ENCODE peak calls at places on chromosome X, in seven cellular contexts. One of them, this sample, is unnamed.

GRCh38 chrX:109872021-109872730 is 130.7 kb upstream of the TMEM164 start:
- DNase-seq in retinal pigment epithelial cell: no peak
- DNase-seq in fibroblast of lung: peak
- DNase-seq in endothelial cell: no peak
- DNase-seq in AG10803: peak
- DNase-seq in stomach: no peak
- DNase-seq in tibial nerve: no peak
- DNase-seq in this sample: no peak

GRCh38 chrX:143788265-143788664 is 67.7 kb upstream of the SPANXN2 start:
- DNase-seq in retinal pigment epithelial cell: no peak
- DNase-seq in fibroblast of lung: peak
- DNase-seq in endothelial cell: no peak
- DNase-seq in AG10803: peak
- DNase-seq in stomach: no peak
- DNase-seq in tibial nerve: no peak
- DNase-seq in this sample: no peak

GRCh38 chrX:121781991-121782390 is 734.6 kb downstream of the GLUD2 start:
- DNase-seq in retinal pigment epithelial cell: no peak
- DNase-seq in fibroblast of lung: no peak
- DNase-seq in endothelial cell: no peak
- DNase-seq in AG10803: no peak
- DNase-seq in stomach: no peak
- DNase-seq in tibial nerve: no peak
- DNase-seq in this sample: no peak

GRCh38 chrX:15436220-15436619 is 52.0 kb upstream of the VEGFD start:
- DNase-seq in retinal pigment epithelial cell: no peak
- DNase-seq in fibroblast of lung: no peak
- DNase-seq in endothelial cell: no peak
- DNase-seq in AG10803: peak
- DNase-seq in stomach: no peak
- DNase-seq in tibial nerve: no peak
- DNase-seq in this sample: no peak

GRCh38 chrX:103215768-103216085 is 819 bp downstream of the BEX4 start:
- DNase-seq in retinal pigment epithelial cell: no peak
- DNase-seq in fibroblast of lung: no peak
- DNase-seq in endothelial cell: no peak
- DNase-seq in AG10803: no peak
- DNase-seq in stomach: no peak
- DNase-seq in tibial nerve: no peak
- DNase-seq in this sample: no peak

GRCh38 chrX:103656623-103657022 is 27.8 kb downstream of the TCEAL1 start:
- DNase-seq in retinal pigment epithelial cell: peak
- DNase-seq in fibroblast of lung: peak
- DNase-seq in endothelial cell: no peak
- DNase-seq in AG10803: peak
- DNase-seq in stomach: no peak
- DNase-seq in tibial nerve: no peak
- DNase-seq in this sample: no peak

GRCh38 chrX:85573801-85574200 is 194.3 kb upstream of the POF1B start:
- DNase-seq in retinal pigment epithelial cell: no peak
- DNase-seq in fibroblast of lung: no peak
- DNase-seq in endothelial cell: no peak
- DNase-seq in AG10803: no peak
- DNase-seq in stomach: no peak
- DNase-seq in tibial nerve: no peak
- DNase-seq in this sample: no peak

GRCh38 chrX:27463187-27463586 is at the start of gene PPP4R3C:
- DNase-seq in retinal pigment epithelial cell: no peak
- DNase-seq in fibroblast of lung: no peak
- DNase-seq in endothelial cell: no peak
- DNase-seq in AG10803: no peak
- DNase-seq in stomach: no peak
- DNase-seq in tibial nerve: no peak
- DNase-seq in this sample: no peak

GRCh38 chrX:22366166-22366702 is 93.5 kb downstream of the CBLL2 start:
- DNase-seq in retinal pigment epithelial cell: no peak
- DNase-seq in fibroblast of lung: peak
- DNase-seq in endothelial cell: no peak
- DNase-seq in AG10803: peak
- DNase-seq in stomach: no peak
- DNase-seq in tibial nerve: no peak
- DNase-seq in this sample: no peak

GRCh38 chrX:40964008-40964407 is 121.2 kb upstream of the USP9X start:
- DNase-seq in retinal pigment epithelial cell: no peak
- DNase-seq in fibroblast of lung: peak
- DNase-seq in endothelial cell: no peak
- DNase-seq in AG10803: no peak
- DNase-seq in stomach: no peak
- DNase-seq in tibial nerve: no peak
- DNase-seq in this sample: no peak

GRCh38 chrX:29902004-29902403 is 313.4 kb upstream of the MAGEB2 start:
- DNase-seq in retinal pigment epithelial cell: no peak
- DNase-seq in fibroblast of lung: no peak
- DNase-seq in endothelial cell: no peak
- DNase-seq in AG10803: no peak
- DNase-seq in stomach: no peak
- DNase-seq in tibial nerve: no peak
- DNase-seq in this sample: no peak

GRCh38 chrX:17744896-17745523 is 7.7 kb downstream of the SCML1 start:
- DNase-seq in retinal pigment epithelial cell: no peak
- DNase-seq in fibroblast of lung: no peak
- DNase-seq in endothelial cell: no peak
- DNase-seq in AG10803: no peak
- DNase-seq in stomach: no peak
- DNase-seq in tibial nerve: no peak
- DNase-seq in this sample: no peak

GRCh38 chrX:130887392-130887791 is 15.6 kb downstream of the ENOX2 start:
- DNase-seq in retinal pigment epithelial cell: no peak
- DNase-seq in fibroblast of lung: no peak
- DNase-seq in endothelial cell: no peak
- DNase-seq in AG10803: no peak
- DNase-seq in stomach: no peak
- DNase-seq in tibial nerve: no peak
- DNase-seq in this sample: no peak

GRCh38 chrX:2430265-2430825 is 70.4 kb downstream of the DHRSX start:
- DNase-seq in retinal pigment epithelial cell: no peak
- DNase-seq in fibroblast of lung: no peak
- DNase-seq in endothelial cell: no peak
- DNase-seq in AG10803: no peak
- DNase-seq in stomach: no peak
- DNase-seq in tibial nerve: no peak
- DNase-seq in this sample: no peak

GRCh38 chrX:152936306-152936705 is 38.4 kb downstream of the ZNF185 start:
- DNase-seq in retinal pigment epithelial cell: no peak
- DNase-seq in fibroblast of lung: no peak
- DNase-seq in endothelial cell: no peak
- DNase-seq in AG10803: no peak
- DNase-seq in stomach: no peak
- DNase-seq in tibial nerve: no peak
- DNase-seq in this sample: no peak

GRCh38 chrX:12269484-12269883 is 131.2 kb downstream of the FRMPD4 start:
- DNase-seq in retinal pigment epithelial cell: no peak
- DNase-seq in fibroblast of lung: no peak
- DNase-seq in endothelial cell: no peak
- DNase-seq in AG10803: peak
- DNase-seq in stomach: no peak
- DNase-seq in tibial nerve: no peak
- DNase-seq in this sample: no peak

GRCh38 chrX:14497184-14497666 is 32.1 kb upstream of the GLRA2 start:
- DNase-seq in retinal pigment epithelial cell: no peak
- DNase-seq in fibroblast of lung: no peak
- DNase-seq in endothelial cell: no peak
- DNase-seq in AG10803: peak
- DNase-seq in stomach: no peak
- DNase-seq in tibial nerve: no peak
- DNase-seq in this sample: no peak

GRCh38 chrX:30620980-30621716 is 32.1 kb upstream of the GK start:
- DNase-seq in retinal pigment epithelial cell: peak
- DNase-seq in fibroblast of lung: peak
- DNase-seq in endothelial cell: no peak
- DNase-seq in AG10803: peak
- DNase-seq in stomach: no peak
- DNase-seq in tibial nerve: no peak
- DNase-seq in this sample: no peak

GRCh38 chrX:22135994-22136684 is 104.0 kb downstream of the PHEX start:
- DNase-seq in retinal pigment epithelial cell: no peak
- DNase-seq in fibroblast of lung: peak
- DNase-seq in endothelial cell: peak
- DNase-seq in AG10803: peak
- DNase-seq in stomach: no peak
- DNase-seq in tibial nerve: no peak
- DNase-seq in this sample: no peak

GRCh38 chrX:31547416-31547815 is 475.6 kb upstream of the FTHL17 start:
- DNase-seq in retinal pigment epithelial cell: no peak
- DNase-seq in fibroblast of lung: peak
- DNase-seq in endothelial cell: no peak
- DNase-seq in AG10803: peak
- DNase-seq in stomach: no peak
- DNase-seq in tibial nerve: no peak
- DNase-seq in this sample: no peak

GRCh38 chrX:12548746-12549145 is 242.5 kb upstream of the PRPS2 start:
- DNase-seq in retinal pigment epithelial cell: no peak
- DNase-seq in fibroblast of lung: peak
- DNase-seq in endothelial cell: peak
- DNase-seq in AG10803: peak
- DNase-seq in stomach: no peak
- DNase-seq in tibial nerve: no peak
- DNase-seq in this sample: peak

GRCh38 chrX:131262738-131263679 is 26.1 kb downstream of the IGSF1 start:
- DNase-seq in retinal pigment epithelial cell: no peak
- DNase-seq in fibroblast of lung: no peak
- DNase-seq in endothelial cell: peak
- DNase-seq in AG10803: no peak
- DNase-seq in stomach: no peak
- DNase-seq in tibial nerve: no peak
- DNase-seq in this sample: no peak

GRCh38 chrX:130555341-130555740 is 153.6 kb downstream of the RBMX2 start:
- DNase-seq in retinal pigment epithelial cell: no peak
- DNase-seq in fibroblast of lung: no peak
- DNase-seq in endothelial cell: no peak
- DNase-seq in AG10803: peak
- DNase-seq in stomach: no peak
- DNase-seq in tibial nerve: no peak
- DNase-seq in this sample: no peak

GRCh38 chrX:148363836-148364235 is 136.6 kb upstream of the AFF2 start:
- DNase-seq in retinal pigment epithelial cell: no peak
- DNase-seq in fibroblast of lung: no peak
- DNase-seq in endothelial cell: no peak
- DNase-seq in AG10803: no peak
- DNase-seq in stomach: no peak
- DNase-seq in tibial nerve: no peak
- DNase-seq in this sample: no peak
- TF ChIP-seq CTCF in retinal pigment epithelial cell: no peak
- TF ChIP-seq CTCF in fibroblast of lung: no peak
- TF ChIP-seq CTCF in endothelial cell: no peak
- TF ChIP-seq CTCF in AG10803: no peak
- TF ChIP-seq CTCF in stomach: no peak
- TF ChIP-seq CTCF in tibial nerve: no peak
- TF ChIP-seq CTCF in this sample: no peak

GRCh38 chrX:119941336-119941735 is 2.2 kb downstream of the NKAP start:
- DNase-seq in retinal pigment epithelial cell: no peak
- DNase-seq in fibroblast of lung: no peak
- DNase-seq in endothelial cell: no peak
- DNase-seq in AG10803: no peak
- DNase-seq in stomach: no peak
- DNase-seq in tibial nerve: no peak
- DNase-seq in this sample: no peak
- TF ChIP-seq CTCF in retinal pigment epithelial cell: no peak
- TF ChIP-seq CTCF in fibroblast of lung: no peak
- TF ChIP-seq CTCF in endothelial cell: no peak
- TF ChIP-seq CTCF in AG10803: no peak
- TF ChIP-seq CTCF in stomach: no peak
- TF ChIP-seq CTCF in tibial nerve: no peak
- TF ChIP-seq CTCF in this sample: no peak

GRCh38 chrX:42107495-42108139 is 184.3 kb upstream of the CASK start:
- DNase-seq in retinal pigment epithelial cell: no peak
- DNase-seq in fibroblast of lung: no peak
- DNase-seq in endothelial cell: no peak
- DNase-seq in AG10803: no peak
- DNase-seq in stomach: no peak
- DNase-seq in tibial nerve: no peak
- DNase-seq in this sample: no peak

GRCh38 chrX:42097491-42097890 is 174.1 kb upstream of the CASK start:
- DNase-seq in retinal pigment epithelial cell: no peak
- DNase-seq in fibroblast of lung: no peak
- DNase-seq in endothelial cell: no peak
- DNase-seq in AG10803: no peak
- DNase-seq in stomach: no peak
- DNase-seq in tibial nerve: no peak
- DNase-seq in this sample: no peak

GRCh38 chrX:42106556-42106955 is 183.2 kb upstream of the CASK start:
- DNase-seq in retinal pigment epithelial cell: no peak
- DNase-seq in fibroblast of lung: no peak
- DNase-seq in endothelial cell: no peak
- DNase-seq in AG10803: no peak
- DNase-seq in stomach: no peak
- DNase-seq in tibial nerve: no peak
- DNase-seq in this sample: no peak

GRCh38 chrX:42098897-42099296 is 175.5 kb upstream of the CASK start:
- DNase-seq in retinal pigment epithelial cell: no peak
- DNase-seq in fibroblast of lung: no peak
- DNase-seq in endothelial cell: no peak
- DNase-seq in AG10803: no peak
- DNase-seq in stomach: no peak
- DNase-seq in tibial nerve: no peak
- DNase-seq in this sample: no peak

DNA sequence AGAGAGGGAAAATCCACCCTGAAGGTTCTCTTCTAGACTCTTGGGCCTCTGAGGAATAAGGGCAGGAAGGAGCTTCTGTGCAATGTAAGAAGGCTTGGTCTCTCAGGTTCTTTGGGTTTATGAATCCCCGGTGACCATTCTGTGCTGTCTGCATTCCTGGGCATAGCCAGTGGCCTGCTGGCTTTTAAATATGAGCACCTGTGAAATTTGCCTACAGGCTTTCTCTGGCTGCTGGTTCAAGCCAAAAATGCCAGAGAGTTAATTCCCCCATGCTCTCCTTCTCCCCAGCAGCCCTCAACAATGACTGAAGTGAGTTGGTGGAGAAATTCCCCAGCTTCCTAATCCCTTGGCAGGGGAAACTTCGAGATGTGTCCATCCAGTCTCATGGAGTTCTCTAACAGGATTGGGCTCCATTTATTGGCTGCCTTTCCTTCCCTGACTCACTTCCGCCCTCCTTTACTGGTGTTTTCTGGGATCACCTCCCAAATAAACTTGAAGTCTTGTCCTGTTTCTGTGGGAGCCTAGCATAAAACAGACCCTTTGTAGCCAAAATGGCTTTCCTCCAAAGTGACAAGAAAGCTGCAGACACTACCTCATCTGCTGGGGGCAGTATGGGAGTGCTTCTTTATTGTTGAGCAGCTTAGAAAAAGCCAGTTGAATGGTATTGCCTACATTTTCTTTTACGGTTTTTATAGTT is 179.4 kb upstream of the CASK start:
- DNase-seq in retinal pigment epithelial cell: no peak
- DNase-seq in fibroblast of lung: peak
- DNase-seq in endothelial cell: no peak
- DNase-seq in AG10803: no peak
- DNase-seq in stomach: no peak
- DNase-seq in tibial nerve: no peak
- DNase-seq in this sample: no peak
- TF ChIP-seq CTCF in retinal pigment epithelial cell: no peak
- TF ChIP-seq CTCF in fibroblast of lung: no peak
- TF ChIP-seq CTCF in endothelial cell: no peak
- TF ChIP-seq CTCF in AG10803: no peak
- TF ChIP-seq CTCF in stomach: no peak
- TF ChIP-seq CTCF in tibial nerve: no peak
- TF ChIP-seq CTCF in this sample: no peak

GRCh38 chrX:75155830-75156525 is at the start of gene ABCB7:
- DNase-seq in retinal pigment epithelial cell: no peak
- DNase-seq in fibroblast of lung: peak
- DNase-seq in endothelial cell: peak
- DNase-seq in AG10803: peak
- DNase-seq in stomach: peak
- DNase-seq in tibial nerve: peak
- DNase-seq in this sample: peak
- TF ChIP-seq CTCF in retinal pigment epithelial cell: peak
- TF ChIP-seq CTCF in fibroblast of lung: peak
- TF ChIP-seq CTCF in endothelial cell: no peak
- TF ChIP-seq CTCF in AG10803: peak
- TF ChIP-seq CTCF in stomach: no peak
- TF ChIP-seq CTCF in tibial nerve: peak
- TF ChIP-seq CTCF in this sample: peak

This sample was measured in mesothelial cell of epicardium.